ENCODE peak calls at places on chromosome 16, in five cellular contexts. One of them, this sample, is unnamed.

GRCh38 chr16:9557713-9558112 is 466.3 kb downstream of the HAPSTR1 start:
- DNase-seq in WTC11: no peak
- DNase-seq in GM12878: no peak
- DNase-seq in K562: peak; percentile 10
- DNase-seq in H1: no peak
- DNase-seq in this sample: no peak

GRCh38 chr16:67551091-67551490 is 11.2 kb upstream of the CTCF start:
- DNase-seq in WTC11: no peak
- DNase-seq in GM12878: no peak
- DNase-seq in K562: no peak
- DNase-seq in H1: no peak
- DNase-seq in this sample: no peak

GRCh38 chr16:11135167-11135973 is 120.6 kb downstream of the SOCS1 start:
- DNase-seq in WTC11: no peak
- DNase-seq in GM12878: no peak
- DNase-seq in K562: no peak
- DNase-seq in H1: no peak
- DNase-seq in this sample: no peak

GRCh38 chr16:30948087-30948955 is 547 bp upstream of the ORAI3 start:
- DNase-seq in WTC11: peak; percentile 99
- DNase-seq in GM12878: no peak
- DNase-seq in K562: peak; percentile 63
- DNase-seq in H1: peak; percentile 98
- DNase-seq in this sample: peak; percentile 82

GRCh38 chr16:16863672-16864071 is 484.7 kb downstream of the NPIPA7 start:
- DNase-seq in WTC11: no peak
- DNase-seq in GM12878: no peak
- DNase-seq in K562: no peak
- DNase-seq in H1: no peak
- DNase-seq in this sample: no peak

GRCh38 chr16:64991011-64991410 is 130.9 kb downstream of the CDH11 start:
- DNase-seq in WTC11: no peak
- DNase-seq in GM12878: no peak
- DNase-seq in K562: no peak
- DNase-seq in H1: no peak
- DNase-seq in this sample: no peak

GRCh38 chr16:76081936-76082335 is 195.3 kb upstream of the CNTNAP4 start:
- DNase-seq in WTC11: no peak
- DNase-seq in GM12878: no peak
- DNase-seq in K562: no peak
- DNase-seq in H1: no peak
- DNase-seq in this sample: no peak

GRCh38 chr16:11957591-11958395 is 7.2 kb upstream of the TNFRSF17 start:
- DNase-seq in WTC11: no peak
- DNase-seq in GM12878: no peak
- DNase-seq in K562: no peak
- DNase-seq in H1: no peak
- DNase-seq in this sample: no peak

GRCh38 chr16:17331071-17331521 is 139.7 kb downstream of the XYLT1 start:
- DNase-seq in WTC11: no peak
- DNase-seq in GM12878: no peak
- DNase-seq in K562: no peak
- DNase-seq in H1: no peak
- DNase-seq in this sample: no peak

GRCh38 chr16:72552675-72553074 is 380.7 kb upstream of the PMFBP1 start:
- DNase-seq in WTC11: no peak
- DNase-seq in GM12878: no peak
- DNase-seq in K562: no peak
- DNase-seq in H1: no peak
- DNase-seq in this sample: no peak

GRCh38 chr16:11232852-11233726 is 22.9 kb downstream of the SOCS1 start:
- DNase-seq in WTC11: peak; percentile 56
- DNase-seq in GM12878: no peak
- DNase-seq in K562: peak; percentile 78
- DNase-seq in H1: no peak
- DNase-seq in this sample: no peak

GRCh38 chr16:49608095-49608494 is 234.5 kb downstream of the C16orf78 start:
- DNase-seq in WTC11: no peak
- DNase-seq in GM12878: no peak
- DNase-seq in K562: no peak
- DNase-seq in H1: no peak
- DNase-seq in this sample: no peak

GRCh38 chr16:23105309-23105708 is 43.9 kb downstream of the USP31 start:
- DNase-seq in WTC11: no peak
- DNase-seq in GM12878: no peak
- DNase-seq in K562: no peak
- DNase-seq in H1: no peak
- DNase-seq in this sample: no peak

GRCh38 chr16:30570621-30571443 is 682 bp downstream of the ZNF688 start:
- DNase-seq in WTC11: peak; percentile 40
- DNase-seq in GM12878: no peak
- DNase-seq in K562: peak; percentile 12
- DNase-seq in H1: no peak
- DNase-seq in this sample: no peak

GRCh38 chr16:88792078-88792550 is 7.1 kb upstream of the PIEZO1 start:
- DNase-seq in WTC11: no peak
- DNase-seq in GM12878: no peak
- DNase-seq in K562: no peak
- DNase-seq in H1: no peak
- DNase-seq in this sample: no peak
- TF ChIP-seq ATF2 in WTC11: no peak
- TF ChIP-seq ATF2 in GM12878: no peak
- TF ChIP-seq ATF2 in K562: no peak
- TF ChIP-seq ATF2 in H1: no peak
- TF ChIP-seq ATF2 in this sample: no peak

DNA sequence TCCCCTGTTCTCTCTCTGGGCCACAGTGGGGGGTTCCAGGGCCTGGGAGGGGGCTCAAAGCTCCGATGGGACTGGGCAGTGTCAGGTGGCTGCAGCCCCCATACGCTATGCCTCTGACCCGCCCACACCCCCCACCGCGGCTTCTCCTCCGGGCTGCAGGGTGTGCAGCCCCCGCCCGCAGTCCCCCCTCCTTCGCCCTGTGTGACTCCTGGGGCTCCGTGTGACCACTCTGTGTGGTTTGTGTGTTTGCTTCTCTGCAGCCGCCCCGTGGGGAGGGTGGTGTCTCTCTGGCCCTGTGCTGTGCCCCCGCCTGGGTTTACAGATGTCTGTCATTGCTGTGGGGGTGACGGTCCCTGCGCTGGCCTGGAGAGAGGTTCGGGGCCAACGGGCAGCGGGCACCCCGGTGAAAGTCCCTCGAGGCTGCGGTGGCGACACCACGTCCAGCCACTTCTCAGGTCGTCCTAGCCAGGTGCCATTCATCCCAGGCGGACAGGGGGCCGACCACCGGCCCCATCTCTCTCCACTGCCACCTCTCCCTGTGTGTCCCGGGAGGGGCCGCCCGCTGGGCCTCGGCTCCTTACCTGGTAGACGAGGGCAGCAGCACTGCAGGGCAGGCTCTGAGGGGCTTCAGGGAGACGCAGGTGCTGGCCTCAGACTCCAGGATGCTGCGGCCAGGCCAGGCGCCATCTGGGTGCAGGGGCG is 5.5 kb downstream of the SSTR5 start:
- DNase-seq in WTC11: no peak
- DNase-seq in GM12878: no peak
- DNase-seq in K562: no peak
- DNase-seq in H1: no peak
- DNase-seq in this sample: no peak
- TF ChIP-seq ATF2 in WTC11: no peak
- TF ChIP-seq ATF2 in GM12878: no peak
- TF ChIP-seq ATF2 in K562: no peak
- TF ChIP-seq ATF2 in H1: no peak
- TF ChIP-seq ATF2 in this sample: no peak

DNA sequence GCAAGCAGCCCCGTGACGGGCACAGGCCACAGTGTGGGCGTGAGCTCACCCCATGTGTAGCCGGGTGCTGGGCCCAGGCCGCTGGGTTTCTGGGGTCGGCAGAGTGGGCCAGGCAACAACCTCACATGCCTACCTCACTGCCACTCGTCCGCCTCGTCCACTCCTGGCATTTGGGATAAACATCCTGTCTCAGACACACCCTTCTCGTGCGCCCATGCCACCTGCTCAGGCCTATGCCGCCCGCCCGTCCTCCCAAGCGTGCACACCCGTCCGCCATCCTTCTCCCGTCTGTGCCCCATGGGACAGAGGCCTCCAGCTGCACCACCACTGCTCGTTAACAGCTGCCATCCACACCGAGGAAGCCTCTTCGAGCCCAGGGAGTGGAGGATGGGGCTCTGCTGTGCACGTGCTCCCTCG is 64.3 kb downstream of the KLHDC4 start:
- DNase-seq in WTC11: no peak
- DNase-seq in GM12878: no peak
- DNase-seq in K562: no peak
- DNase-seq in H1: no peak
- DNase-seq in this sample: no peak
- TF ChIP-seq ATF2 in WTC11: no peak
- TF ChIP-seq ATF2 in GM12878: no peak
- TF ChIP-seq ATF2 in K562: no peak
- TF ChIP-seq ATF2 in H1: no peak
- TF ChIP-seq ATF2 in this sample: no peak

GRCh38 chr16:872436-873242 is 72.1 kb upstream of the GNG13 start:
- DNase-seq in WTC11: no peak
- DNase-seq in GM12878: no peak
- DNase-seq in K562: no peak
- DNase-seq in H1: no peak
- DNase-seq in this sample: no peak

GRCh38 chr16:871562-872330 is 71.2 kb upstream of the GNG13 start:
- DNase-seq in WTC11: no peak
- DNase-seq in GM12878: no peak
- DNase-seq in K562: no peak
- DNase-seq in H1: no peak
- DNase-seq in this sample: no peak

GRCh38 chr16:873889-874288 is 73.4 kb upstream of the GNG13 start:
- DNase-seq in WTC11: no peak
- DNase-seq in GM12878: no peak
- DNase-seq in K562: no peak
- DNase-seq in H1: no peak
- DNase-seq in this sample: no peak

GRCh38 chr16:874366-875181 is 74.0 kb upstream of the GNG13 start:
- DNase-seq in WTC11: no peak
- DNase-seq in GM12878: no peak
- DNase-seq in K562: peak; percentile 46
- DNase-seq in H1: no peak
- DNase-seq in this sample: no peak

GRCh38 chr16:873243-873661 is 72.7 kb upstream of the GNG13 start:
- DNase-seq in WTC11: no peak
- DNase-seq in GM12878: no peak
- DNase-seq in K562: no peak
- DNase-seq in H1: no peak
- DNase-seq in this sample: no peak
- TF ChIP-seq ATF2 in WTC11: no peak
- TF ChIP-seq ATF2 in GM12878: no peak
- TF ChIP-seq ATF2 in K562: no peak
- TF ChIP-seq ATF2 in H1: no peak
- TF ChIP-seq ATF2 in this sample: no peak

This sample was measured in HepG2.